ENCODE peak calls at places on chromosomes 4 and X, in six cellular contexts. F is astrocyte of the spinal cord, Z is left lung, C is WERI-Rb-1, M is cardiac muscle cell, D is fibroblast of mammary gland. G is an unnamed sample.

GRCh38 chr4:38925492-38926418 is 58.1 kb downstream of the FAM114A1 start:
- DNase-seq in F (no peak), Z (no peak), C (no peak), M (no peak), D (no peak), G (no peak)

GRCh38 chr4:104896623-104897296 is 249.9 kb upstream of the TET2 start:
- DNase-seq in F (peak; percentile 18), Z (no peak), C (no peak), M (no peak), D (peak; percentile 27), G (no peak)

GRCh38 chrX:77924320-77924859 is 13.9 kb downstream of the ATP7A start:
- DNase-seq in F (no peak), Z (no peak), C (no peak), M (no peak), D (no peak), G (no peak)

GRCh38 chrX:134551365-134552095 is 91.6 kb downstream of the HPRT1 start:
- DNase-seq in F (peak; percentile 55), Z (no peak), C (no peak), M (no peak), D (peak; percentile 72), G (no peak)

GRCh38 chr4:141636771-141637460 is 533 bp downstream of the IL15 start:
- DNase-seq in F (peak; percentile 67), Z (peak; percentile 47), C (peak; percentile 57), M (peak; percentile 75), D (peak; percentile 40), G (peak; percentile 31)

GRCh38 chr4:153061971-153062370 is 125.8 kb downstream of the FHDC1 start:
- DNase-seq in F (no peak), Z (no peak), C (peak; percentile 84), M (no peak), D (no peak), G (no peak)

GRCh38 chrX:119692241-119693031 is 532 bp downstream of the SEPTIN6 start:
- DNase-seq in F (peak; percentile 20), Z (peak; percentile 55), C (peak; percentile 31), M (peak; percentile 47), D (peak; percentile 64), G (peak; percentile 18)

GRCh38 chrX:54182864-54183613 is at the start of gene FAM120C:
- DNase-seq in F (peak; percentile 83), Z (peak; percentile 75), C (peak; percentile 71), M (peak; percentile 69), D (peak; percentile 65), G (peak; percentile 49)

GRCh38 chr4:37392540-37393255 is 148.2 kb downstream of the NWD2 start:
- DNase-seq in F (peak; percentile 24), Z (peak; percentile 57), C (no peak), M (no peak), D (no peak), G (no peak)

GRCh38 chr4:51851090-51851936 is 8.4 kb downstream of the DCUN1D4 start:
- DNase-seq in F (no peak), Z (no peak), C (peak; percentile 16), M (no peak), D (no peak), G (no peak)

GRCh38 chr4:47122592-47123291 is 91.4 kb downstream of the GABRB1 start:
- DNase-seq in F (peak; percentile 85), Z (no peak), C (peak; percentile 79), M (peak; percentile 78), D (peak; percentile 72), G (peak; percentile 16)

GRCh38 chr4:167868163-167868562 is 224.2 kb upstream of the ANXA10 start:
- DNase-seq in F (peak; percentile 22), Z (no peak), C (no peak), M (no peak), D (peak; percentile 9), G (no peak)

GRCh38 chrX:72255445-72255844 is 16.6 kb upstream of the ERCC6L start:
- DNase-seq in F (no peak), Z (peak; percentile 46), C (no peak), M (no peak), D (no peak), G (no peak)

GRCh38 chr4:87093443-87094123 is 126.8 kb downstream of the KLHL8 start:
- DNase-seq in F (peak; percentile 61), Z (no peak), C (peak; percentile 62), M (peak; percentile 72), D (peak; percentile 54), G (peak; percentile 36)

GRCh38 chrX:49040376-49040955 is 2.7 kb downstream of the TFE3 start:
- DNase-seq in F (peak; percentile 4), Z (no peak), C (no peak), M (no peak), D (peak; percentile 61), G (no peak)

GRCh38 chrX:106999002-106999975 is 723 bp downstream of the MORC4 start:
- DNase-seq in F (peak; percentile 59), Z (peak; percentile 55), C (peak; percentile 37), M (peak; percentile 78), D (peak; percentile 59), G (no peak)

GRCh38 chrX:154477891-154478477 is 1.1 kb downstream of the LAGE3 start:
- DNase-seq in F (no peak), Z (no peak), C (no peak), M (no peak), D (no peak), G (no peak)

GRCh38 chr4:92163348-92163747 is 140.4 kb upstream of the GRID2 start:
- DNase-seq in F (peak; percentile 6), Z (no peak), C (no peak), M (no peak), D (peak; percentile 1), G (no peak)

GRCh38 chr4:2356123-2357069 is 62.0 kb downstream of the ZFYVE28 start:
- DNase-seq in F (no peak), Z (no peak), C (peak; percentile 5), M (no peak), D (no peak), G (no peak)

GRCh38 chr4:114115526-114115925 is 136.1 kb upstream of the ARSJ start:
- DNase-seq in F (no peak), Z (no peak), C (no peak), M (no peak), D (no peak), G (no peak)

GRCh38 chr4:71210831-71211230 is 128.0 kb upstream of the SLC4A4 start:
- DNase-seq in F (peak; percentile 41), Z (no peak), C (no peak), M (no peak), D (no peak), G (no peak)

GRCh38 chr4:15515106-15515505 is 45.4 kb downstream of the CC2D2A start:
- DNase-seq in F (peak; percentile 24), Z (no peak), C (peak; percentile 41), M (no peak), D (no peak), G (no peak)

GRCh38 chr4:5500165-5500564 is 208.2 kb downstream of the EVC2 start:
- DNase-seq in F (peak; percentile 27), Z (no peak), C (no peak), M (no peak), D (peak; percentile 39), G (no peak)

GRCh38 chr4:10584042-10584441 is 100.5 kb downstream of the CLNK start:
- DNase-seq in F (peak; percentile 89), Z (peak; percentile 36), C (no peak), M (no peak), D (peak; percentile 76), G (no peak)

GRCh38 chrX:66110112-66110511 is 53.9 kb upstream of the HEPH start:
- DNase-seq in F (no peak), Z (no peak), C (no peak), M (peak; percentile 2), D (peak; percentile 39), G (no peak)

GRCh38 chrX:47579537-47579936 is 2.7 kb upstream of the TIMP1 start:
- DNase-seq in F (peak; percentile 70), Z (peak; percentile 70), C (no peak), M (no peak), D (peak; percentile 93), G (no peak)

GRCh38 chrX:120306640-120307039 is 4.6 kb downstream of the TMEM255A start:
- DNase-seq in F (no peak), Z (no peak), C (no peak), M (no peak), D (no peak), G (no peak)

GRCh38 chr4:100118213-100118612 is 72.1 kb downstream of the DDIT4L start:
- DNase-seq in F (no peak), Z (no peak), C (no peak), M (no peak), D (peak; percentile 26), G (no peak)

GRCh38 chr4:15982833-15983528 is 20.0 kb upstream of the FGFBP2 start:
- DNase-seq in F (peak; percentile 28), Z (no peak), C (no peak), M (no peak), D (peak; percentile 21), G (no peak)

GRCh38 chrX:105150557-105150956 is 69.9 kb downstream of the TEX13A start:
- DNase-seq in F (no peak), Z (no peak), C (no peak), M (no peak), D (no peak), G (no peak)

GRCh38 chrX:11531226-11531625 is 134.5 kb downstream of the ARHGAP6 start:
- DNase-seq in F (peak; percentile 37), Z (no peak), C (no peak), M (no peak), D (peak; percentile 41), G (no peak)
- TF ChIP-seq CTCF in F (no peak), Z (no peak), C (peak; percentile 2), M (peak; percentile 35), D (peak; percentile 44), G (no peak)

GRCh38 chrX:131827935-131828334 is 195.2 kb upstream of the STK26 start:
- DNase-seq in F (peak; percentile 20), Z (no peak), C (peak; percentile 70), M (peak; percentile 63), D (no peak), G (no peak)

GRCh38 chrX:131818297-131818936 is 204.7 kb upstream of the STK26 start:
- DNase-seq in F (no peak), Z (no peak), C (no peak), M (no peak), D (no peak), G (no peak)

GRCh38 chrX:131816551-131817136 is 206.5 kb upstream of the STK26 start:
- DNase-seq in F (peak; percentile 85), Z (peak; percentile 75), C (peak; percentile 59), M (no peak), D (peak; percentile 75), G (no peak)

GRCh38 chrX:131826572-131826971 is 196.5 kb upstream of the STK26 start:
- DNase-seq in F (no peak), Z (no peak), C (no peak), M (no peak), D (no peak), G (no peak)

GRCh38 chrX:131821945-131822622 is 201.0 kb upstream of the STK26 start:
- DNase-seq in F (peak; percentile 86), Z (peak; percentile 68), C (peak; percentile 72), M (no peak), D (peak; percentile 80), G (no peak)
- TF ChIP-seq CTCF in F (no peak), Z (no peak), C (peak; percentile 23), M (no peak), D (peak; percentile 29), G (no peak)

GRCh38 chrX:135629342-135629741 is 84.1 kb upstream of the CT45A1 start:
- DNase-seq in F (no peak), Z (no peak), C (no peak), M (no peak), D (no peak), G (no peak)

GRCh38 chrX:135625995-135626394 is 87.4 kb upstream of the CT45A1 start:
- DNase-seq in F (no peak), Z (no peak), C (peak; percentile 13), M (peak; percentile 19), D (peak; percentile 9), G (no peak)
- TF ChIP-seq CTCF in F (no peak), Z (no peak), C (peak; percentile 24), M (no peak), D (no peak), G (no peak)

GRCh38 chr4:127622923-127623754 is 9.6 kb upstream of the INTU start:
- DNase-seq in F (peak; percentile 54), Z (peak; percentile 43), C (no peak), M (peak; percentile 54), D (peak; percentile 30), G (no peak)
- TF ChIP-seq CTCF in F (peak; percentile 25), Z (no peak), C (peak; percentile 68), M (peak; percentile 38), D (peak; percentile 31), G (no peak)